ENCODE peak calls at places on chromosomes 3 and 15, in ten cellular contexts. K, A, S, G, B, E, Y, I, N and J are unnamed samples.

GRCh38 chr15:75731248-75732100 is 18.8 kb upstream of the CSPG4 start:
- DNase-seq in K (peak), A (no peak), S (no peak), G (no peak), B (peak), E (no peak), Y (no peak), I (no peak), N (no peak), J (no peak)

GRCh38 chr3:8366214-8366613 is 135.4 kb upstream of the LMCD1 start:
- DNase-seq in K (no peak), A (no peak), S (no peak), G (no peak), B (no peak), E (no peak), Y (no peak), I (no peak), N (no peak), J (no peak)

GRCh38 chr3:149385617-149386298 is 8.3 kb upstream of the TM4SF1 start:
- DNase-seq in K (no peak), A (no peak), S (no peak), G (no peak), B (no peak), E (no peak), Y (no peak), I (no peak), N (no peak), J (no peak)

GRCh38 chr15:101283931-101284330 is 6.6 kb upstream of the SELENOS start:
- DNase-seq in K (no peak), A (no peak), S (no peak), G (no peak), B (no peak), E (no peak), Y (no peak), I (no peak), N (no peak), J (no peak)

GRCh38 chr3:188749010-188749617 is 422.7 kb upstream of the TPRG1 start:
- DNase-seq in K (peak), A (peak), S (no peak), G (peak), B (no peak), E (no peak), Y (no peak), I (peak), N (no peak), J (no peak)

GRCh38 chr3:186283651-186284445 is 78.2 kb downstream of the DGKG start:
- DNase-seq in K (no peak), A (no peak), S (no peak), G (no peak), B (no peak), E (peak), Y (no peak), I (no peak), N (no peak), J (no peak)

GRCh38 chr15:66703540-66703941 is 1.5 kb downstream of the SMAD6 start:
- DNase-seq in K (no peak), A (no peak), S (no peak), G (no peak), B (peak), E (peak), Y (peak), I (no peak), N (no peak), J (no peak)

GRCh38 chr3:60291115-60291514 is 960.1 kb downstream of the FHIT start:
- DNase-seq in K (no peak), A (no peak), S (no peak), G (no peak), B (no peak), E (no peak), Y (no peak), I (no peak), N (no peak), J (no peak)

GRCh38 chr15:29568840-29569532 is 253.3 kb downstream of the TJP1 start:
- DNase-seq in K (peak), A (no peak), S (no peak), G (no peak), B (no peak), E (no peak), Y (no peak), I (no peak), N (no peak), J (peak)

GRCh38 chr3:120198305-120198878 is 86.6 kb downstream of the GPR156 start:
- DNase-seq in K (peak), A (no peak), S (no peak), G (no peak), B (no peak), E (peak), Y (peak), I (no peak), N (no peak), J (no peak)